ENCODE peak calls at places on chromosome 9, in six cellular contexts. W, U, N, E, R and S are unnamed samples.

GRCh38 chr9:136297016-136297691 is 6.7 kb downstream of the CCDC187 start:
- DNase-seq in N (no peak), W (no peak), R (no peak), E (peak; percentile 41), U (no peak), S (no peak)

GRCh38 chr9:134724231-134724911 is 82.8 kb downstream of the COL5A1 start:
- DNase-seq in E (peak; percentile 89), N (no peak), R (no peak), U (no peak), W (no peak), S (no peak)

GRCh38 chr9:33300546-33300945 is 10.2 kb downstream of the NFX1 start:
- DNase-seq in E (no peak), R (no peak), N (no peak), U (no peak), W (no peak), S (no peak)

GRCh38 chr9:129306318-129306973 is 128.4 kb upstream of the IER5L start:
- DNase-seq in N (no peak), U (no peak), R (no peak), E (peak; percentile 15), W (no peak), S (peak; percentile 44)

GRCh38 chr9:2101524-2101923 is 86.4 kb downstream of the SMARCA2 start:
- DNase-seq in E (no peak), N (no peak), U (no peak), R (no peak), W (no peak), S (no peak)

GRCh38 chr9:27339661-27340295 is 42.8 kb upstream of the EQTN start:
- DNase-seq in W (no peak), U (no peak), E (no peak), N (peak; percentile 27), R (no peak), S (no peak)

GRCh38 chr9:133129001-133129799 is 8.2 kb upstream of the RALGDS start:
- DNase-seq in R (no peak), W (no peak), U (peak; percentile 42), N (no peak), E (peak; percentile 59), S (no peak)

GRCh38 chr9:1978941-1979340 is 36.2 kb upstream of the SMARCA2 start:
- DNase-seq in R (no peak), E (peak; percentile 49), N (no peak), W (no peak), U (no peak), S (no peak)

GRCh38 chr9:80648336-80648735 is 1041.0 kb downstream of the TLE1 start:
- DNase-seq in R (no peak), U (no peak), W (no peak), N (no peak), E (no peak), S (no peak)

DNA sequence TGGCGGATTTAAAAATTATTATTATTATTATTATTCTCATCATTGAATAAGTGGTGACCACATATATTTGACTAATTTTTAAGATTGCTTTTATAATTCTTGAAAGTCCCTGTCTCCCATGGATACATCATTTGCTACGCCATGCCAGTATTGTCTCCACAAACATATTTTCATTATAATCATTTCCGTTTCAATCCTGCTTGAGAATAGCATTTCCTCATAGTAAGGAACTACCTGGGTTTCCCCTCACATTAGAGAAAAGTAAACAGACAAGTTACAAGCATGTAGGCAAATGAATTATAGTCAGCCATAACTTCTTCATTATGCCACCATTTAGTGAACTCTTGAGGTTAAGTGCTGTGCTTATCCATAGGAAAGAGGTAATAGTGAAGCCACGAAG is 276.6 kb downstream of the NFIB start:
- DNase-seq in N (no peak), W (no peak), E (no peak), R (no peak), U (no peak), S (no peak)
- H3K4me1 ChIP-seq in N (peaks cover under 1% of the 10 kb centered on the region), W (no peaks in the 10 kb centered on the region), E (peaks cover under 1% of the 10 kb centered on the region), R (no peaks in the 10 kb centered on the region), U (no peaks in the 10 kb centered on the region), S (no peaks in the 10 kb centered on the region)

DNA sequence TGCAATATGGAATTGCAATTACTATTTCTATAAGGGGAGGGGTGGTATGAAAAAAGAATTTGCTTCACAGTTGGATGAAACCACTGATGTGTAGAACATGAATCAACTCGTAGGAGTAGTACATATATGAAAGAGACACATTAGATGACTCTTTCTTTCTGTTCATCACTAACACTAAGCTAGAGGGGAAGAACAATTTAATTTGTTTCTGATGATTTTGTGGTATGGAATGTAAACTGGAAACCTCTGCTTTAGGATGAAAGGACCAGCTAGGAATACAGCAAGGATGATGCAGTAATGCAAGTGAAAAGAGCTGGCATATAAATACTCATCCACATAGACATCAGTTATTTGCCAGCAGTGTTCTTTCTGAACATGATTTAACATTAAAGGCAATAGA is 113.4 kb downstream of the PAPPA start:
- DNase-seq in W (no peak), U (no peak), E (no peak), R (no peak), N (no peak), S (no peak)
- H3K4me1 ChIP-seq in W (no peaks in the 10 kb centered on the region), U (no peaks in the 10 kb centered on the region), E (no peaks in the 10 kb centered on the region), R (no peaks in the 10 kb centered on the region), N (no peaks in the 10 kb centered on the region), S (no peaks in the 10 kb centered on the region)

GRCh38 chr9:93483497-93483896 is 30.1 kb upstream of the FAM120AOS start:
- DNase-seq in N (no peak), R (no peak), U (no peak), E (no peak), W (no peak), S (no peak)

GRCh38 chr9:93479726-93480125 is 26.3 kb upstream of the FAM120AOS start:
- DNase-seq in E (peak; percentile 66), W (no peak), U (no peak), N (no peak), R (no peak), S (no peak)

GRCh38 chr9:93477397-93477796 is 24.0 kb upstream of the FAM120AOS start:
- DNase-seq in R (no peak), U (no peak), W (no peak), E (no peak), N (no peak), S (no peak)

GRCh38 chr9:93480728-93481324 is 27.4 kb upstream of the FAM120AOS start:
- DNase-seq in N (no peak), R (peak; percentile 3), W (no peak), E (no peak), U (no peak), S (peak; percentile 54)

DNA sequence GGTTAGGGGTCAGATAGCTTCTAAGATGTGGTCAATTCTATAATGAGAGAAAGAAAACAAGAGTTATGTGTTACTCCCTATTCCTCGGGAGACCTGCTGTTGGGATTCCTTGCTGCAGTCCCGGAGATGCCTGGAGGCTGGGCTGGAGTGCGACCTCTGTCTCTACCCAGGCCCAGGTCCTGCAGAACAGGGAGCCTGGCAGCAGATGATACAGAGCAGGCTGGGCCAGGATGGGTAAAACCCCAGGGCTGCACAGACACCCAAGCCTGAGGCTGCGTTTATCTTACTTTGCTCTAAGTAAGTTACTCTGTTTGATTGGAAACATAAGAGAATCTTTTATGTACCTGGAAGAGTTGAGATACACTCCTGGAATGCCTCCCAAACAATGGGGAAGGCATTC is 26.9 kb upstream of the FAM120AOS start:
- DNase-seq in W (no peak), E (no peak), U (no peak), N (no peak), R (no peak), S (peak; percentile 57)
- H3K4me1 ChIP-seq in W (no peaks in the 10 kb centered on the region), E (peaks cover 49% of the 10 kb centered on the region), U (no peaks in the 10 kb centered on the region), N (no peaks in the 10 kb centered on the region), R (no peaks in the 10 kb centered on the region), S (no peaks in the 10 kb centered on the region)

GRCh38 chr9:71854811-71855210 is 56.2 kb downstream of the ABHD17B start:
- DNase-seq in N (no peak), E (no peak), W (no peak), U (no peak), R (no peak), S (no peak)
- H3K4me1 ChIP-seq in N (no peaks in the 10 kb centered on the region), E (no peaks in the 10 kb centered on the region), W (no peaks in the 10 kb centered on the region), U (no peaks in the 10 kb centered on the region), R (no peaks in the 10 kb centered on the region), S (no peaks in the 10 kb centered on the region)